ENCODE peak calls at places on chromosomes 4 and X, in ten cellular contexts. E, Q, Z, X, T, J, Y, P, R and W are unnamed samples.

GRCh38 chrX:52852110-52852872 is 15.6 kb downstream of the XAGE3 start:
- DNase-seq in E (no peak), Q (no peak), Z (peak; percentile 33), X (no peak), T (peak; percentile 46), J (no peak), Y (peak; percentile 8), P (no peak), R (peak; percentile 31), W (no peak)

GRCh38 chr4:139633195-139633594 is 32.4 kb upstream of the MGST2 start:
- DNase-seq in E (no peak), Q (no peak), Z (no peak), X (no peak), T (no peak), J (no peak), Y (no peak), P (no peak), R (peak; percentile 11), W (no peak)

GRCh38 chr4:140330311-140330900 is 43.0 kb upstream of the SCOC start:
- DNase-seq in E (peak; percentile 44), Q (peak; percentile 69), Z (peak; percentile 60), X (peak; percentile 45), T (peak; percentile 17), J (no peak), Y (peak; percentile 74), P (peak; percentile 44), R (peak; percentile 61), W (peak; percentile 62)

GRCh38 chrX:57528670-57529255 is 63.0 kb upstream of the ZXDB start:
- DNase-seq in E (no peak), Q (peak; percentile 69), Z (peak; percentile 22), X (peak; percentile 23), T (peak; percentile 9), J (no peak), Y (no peak), P (peak; percentile 57), R (peak; percentile 56), W (peak; percentile 50)

GRCh38 chrX:56995271-56995994 is at the start of gene SPIN3:
- DNase-seq in E (peak; percentile 73), Q (no peak), Z (peak; percentile 69), X (peak; percentile 89), T (peak; percentile 63), J (peak; percentile 78), Y (peak; percentile 69), P (peak; percentile 43), R (peak; percentile 86), W (peak; percentile 86)

GRCh38 chr4:185867770-185868169 is 55.8 kb upstream of the SORBS2 start:
- DNase-seq in E (no peak), Q (no peak), Z (no peak), X (no peak), T (no peak), J (no peak), Y (no peak), P (no peak), R (no peak), W (peak; percentile 24)

GRCh38 chrX:124098089-124098488 is 136.6 kb downstream of the STAG2 start:
- DNase-seq in E (no peak), Q (peak; percentile 71), Z (peak; percentile 59), X (peak; percentile 39), T (peak; percentile 8), J (peak; percentile 38), Y (peak; percentile 56), P (peak; percentile 52), R (peak; percentile 53), W (peak; percentile 27)

GRCh38 chr4:23130845-23131244 is 438.1 kb downstream of the GBA3 start:
- DNase-seq in E (no peak), Q (peak; percentile 52), Z (no peak), X (no peak), T (no peak), J (no peak), Y (no peak), P (no peak), R (peak; percentile 22), W (no peak)

GRCh38 chrX:138775501-138775900 is 64.0 kb upstream of the FGF13 start:
- DNase-seq in E (no peak), Q (peak; percentile 70), Z (peak; percentile 63), X (peak; percentile 46), T (peak; percentile 25), J (peak; percentile 31), Y (peak; percentile 54), P (peak; percentile 41), R (peak; percentile 74), W (peak; percentile 37)

GRCh38 chrX:20252392-20253231 is 14.1 kb downstream of the RPS6KA3 start:
- DNase-seq in E (peak; percentile 26), Q (peak; percentile 86), Z (peak; percentile 51), X (peak; percentile 33), T (peak; percentile 42), J (peak; percentile 43), Y (peak; percentile 56), P (peak; percentile 42), R (peak; percentile 81), W (peak; percentile 66)

GRCh38 chr4:141759796-141760425 is 123.5 kb downstream of the IL15 start:
- DNase-seq in E (no peak), Q (no peak), Z (peak; percentile 6), X (no peak), T (peak; percentile 20), J (peak; percentile 71), Y (no peak), P (no peak), R (peak; percentile 43), W (no peak)

GRCh38 chrX:129540068-129540653 is at the start of gene OCRL:
- DNase-seq in E (peak; percentile 34), Q (peak; percentile 85), Z (peak; percentile 74), X (peak; percentile 84), T (peak; percentile 58), J (peak; percentile 92), Y (peak; percentile 52), P (peak; percentile 53), R (peak; percentile 77), W (peak; percentile 71)

GRCh38 chr4:7735961-7736360 is 203.7 kb downstream of the AFAP1 start:
- DNase-seq in E (no peak), Q (no peak), Z (no peak), X (no peak), T (no peak), J (no peak), Y (no peak), P (no peak), R (no peak), W (no peak)

GRCh38 chrX:150934453-150934852 is 36.0 kb upstream of the CD99L2 start:
- DNase-seq in E (no peak), Q (no peak), Z (peak; percentile 85), X (peak; percentile 28), T (peak; percentile 41), J (peak; percentile 87), Y (peak; percentile 8), P (no peak), R (peak; percentile 60), W (peak; percentile 49)

DNA sequence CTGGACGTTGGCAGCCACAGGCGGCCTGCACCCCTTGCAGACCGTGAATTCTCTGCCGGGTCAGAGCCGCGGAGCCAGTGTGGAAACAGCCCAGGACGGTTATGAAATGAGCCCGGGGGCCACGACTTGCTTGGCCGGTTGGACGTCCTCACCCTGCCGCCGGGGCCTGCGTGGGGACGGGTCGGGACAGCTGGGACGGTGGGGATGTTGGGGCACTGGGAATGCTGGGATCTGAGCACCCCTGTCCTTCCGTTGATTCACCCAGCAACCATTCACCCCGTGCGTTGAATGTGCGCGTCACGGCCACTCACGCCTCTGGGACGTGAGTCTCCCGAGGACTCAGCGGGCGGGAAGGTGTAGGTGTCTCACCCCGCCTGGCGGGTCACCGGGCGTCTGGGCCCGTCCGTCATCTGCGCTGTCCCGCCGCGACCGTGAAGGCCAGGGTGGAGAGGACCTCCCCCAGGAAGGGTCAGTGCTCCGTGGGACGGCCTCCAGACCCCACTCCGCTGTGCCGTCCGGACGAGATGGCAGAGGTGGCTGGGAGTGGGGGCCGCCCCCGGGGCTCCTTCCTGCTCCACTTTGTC is 4.5 kb upstream of the PLCXD1 start:
- DNase-seq in E (no peak), Q (no peak), Z (peak; percentile 90), X (peak; percentile 27), T (peak; percentile 61), J (peak; percentile 98), Y (peak; percentile 42), P (no peak), R (peak; percentile 65), W (no peak)
- H2AFZ ChIP-seq in E (no peak overlapping the region), Q (peak overlapping the region; percentile 71), Z (peak overlapping the region; percentile 80), X (no peak overlapping the region), T (peak overlapping the region; percentile 90), J (peak overlapping the region; percentile 84), Y (peak overlapping the region; percentile 63), P (peak overlapping the region; percentile 77), R (peak overlapping the region; percentile 77), W (no peak overlapping the region)

DNA sequence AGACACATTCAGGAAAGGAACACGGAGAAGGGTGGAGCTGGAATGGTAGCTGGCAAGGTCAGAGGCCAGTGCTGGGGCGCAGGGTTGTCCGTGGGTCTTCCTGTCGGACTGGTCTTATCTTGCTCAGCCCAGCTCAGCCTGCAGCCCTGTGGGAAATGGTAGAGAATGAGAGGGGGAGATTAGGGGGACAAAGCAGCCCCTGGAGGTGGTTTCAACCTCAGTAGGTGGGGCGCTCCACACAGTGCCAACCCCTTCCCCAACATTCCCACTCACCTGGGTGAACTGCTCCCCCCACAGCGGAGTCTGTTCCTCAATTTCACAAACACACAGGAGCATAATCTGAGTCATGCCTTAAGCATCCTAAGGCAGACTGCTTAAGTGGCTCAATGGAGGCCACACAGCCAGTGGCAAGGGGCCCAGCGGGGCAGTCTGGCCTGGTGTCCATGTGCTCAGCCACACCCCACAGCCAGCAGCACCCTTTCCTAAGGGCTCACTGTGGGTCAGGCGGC is 6.8 kb upstream of the HDAC6 start:
- DNase-seq in E (no peak), Q (no peak), Z (peak; percentile 58), X (no peak), T (peak; percentile 21), J (peak; percentile 85), Y (peak; percentile 56), P (no peak), R (peak; percentile 61), W (no peak)
- H3K4me2 ChIP-seq in E (peak overlapping the region; percentile 60), Q (no peak overlapping the region), Z (no peak overlapping the region), X (no peak overlapping the region), T (no peak overlapping the region), J (no peak overlapping the region), Y (no peak overlapping the region), P (no peak overlapping the region), R (peak overlapping the region; percentile 50), W (no peak overlapping the region)

DNA sequence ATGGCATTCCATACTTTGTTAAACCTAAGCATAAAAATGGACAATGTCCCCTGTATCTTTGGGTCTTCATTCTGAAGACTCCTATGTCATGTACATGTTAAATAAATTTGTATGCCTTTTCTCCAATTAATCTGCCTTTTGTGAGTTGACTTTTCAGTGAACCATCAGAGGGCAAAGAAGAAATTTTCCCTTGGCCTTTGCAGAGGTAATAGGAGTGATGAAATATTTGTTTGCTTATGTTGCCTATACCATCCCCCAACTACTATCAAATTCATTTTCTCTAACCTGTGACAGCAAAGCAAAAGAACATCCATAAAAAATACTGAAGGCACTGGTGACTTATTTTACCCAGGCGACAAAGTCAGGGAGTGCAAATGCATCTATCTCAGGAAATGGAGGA is 18.2 kb downstream of the NAAA start:
- DNase-seq in E (no peak), Q (no peak), Z (no peak), X (no peak), T (no peak), J (no peak), Y (no peak), P (no peak), R (no peak), W (no peak)
- H2AFZ ChIP-seq in E (no peak overlapping the region), Q (no peak overlapping the region), Z (no peak overlapping the region), X (no peak overlapping the region), T (no peak overlapping the region), J (no peak overlapping the region), Y (no peak overlapping the region), P (no peak overlapping the region), R (no peak overlapping the region), W (no peak overlapping the region)

DNA sequence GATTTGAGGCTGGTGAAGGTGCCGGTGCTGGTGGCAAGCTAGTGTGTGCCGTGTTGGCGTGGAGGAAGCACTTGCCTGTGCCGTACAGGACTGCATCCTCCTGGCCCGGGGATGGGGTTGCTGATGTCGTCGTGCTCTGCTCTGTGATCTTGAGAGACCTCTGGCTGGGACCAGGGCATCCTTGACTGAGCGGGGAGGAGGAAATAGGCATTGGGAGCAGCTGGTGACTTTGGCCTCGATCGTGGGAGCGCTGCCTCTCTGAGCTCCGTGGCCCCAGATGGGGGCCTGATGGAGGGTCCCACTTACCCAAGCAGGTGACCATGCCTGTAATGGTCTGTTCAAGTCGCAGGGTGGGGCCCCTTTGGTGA is 31.5 kb upstream of the CLCN4 start:
- DNase-seq in E (no peak), Q (no peak), Z (no peak), X (no peak), T (no peak), J (peak; percentile 75), Y (no peak), P (no peak), R (no peak), W (no peak)
- H3K4me2 ChIP-seq in E (no peak overlapping the region), Q (no peak overlapping the region), Z (no peak overlapping the region), X (no peak overlapping the region), T (no peak overlapping the region), J (no peak overlapping the region), Y (no peak overlapping the region), P (no peak overlapping the region), R (no peak overlapping the region), W (no peak overlapping the region)